ENCODE peak calls at places on chromosomes 1 and 21, in seven cellular contexts. B, Y, C, J, R, K and F are unnamed samples.

GRCh38 chr1:84365225-84366221 is 32.8 kb upstream of the DNASE2B start:
- DNase-seq in B (no peak), Y (peak; percentile 76), C (peak; percentile 99), J (peak; percentile 93), R (peak; percentile 90), K (no peak), F (peak; percentile 38)

GRCh38 chr1:44500181-44501021 is 95.3 kb downstream of the RNF220 start:
- DNase-seq in B (no peak), Y (peak; percentile 37), C (peak; percentile 47), J (no peak), R (peak; percentile 11), K (no peak), F (no peak)

GRCh38 chr1:98205291-98206017 is 284.6 kb upstream of the DPYD start:
- DNase-seq in B (no peak), Y (no peak), C (peak; percentile 48), J (no peak), R (no peak), K (no peak), F (no peak)

GRCh38 chr1:14345925-14346550 is 252.4 kb upstream of the KAZN start:
- DNase-seq in B (no peak), Y (no peak), C (no peak), J (peak; percentile 6), R (peak; percentile 35), K (no peak), F (no peak)

GRCh38 chr1:43530483-43531452 is at the start of gene PTPRF:
- DNase-seq in B (no peak), Y (peak; percentile 83), C (peak; percentile 70), J (peak; percentile 19), R (peak; percentile 42), K (peak; percentile 87), F (no peak)

GRCh38 chr1:197151185-197151584 is 4.7 kb upstream of the ASPM start:
- DNase-seq in B (no peak), Y (no peak), C (no peak), J (no peak), R (no peak), K (no peak), F (no peak)

GRCh38 chr1:20187103-20187812 is 940 bp upstream of the PLA2G2C start:
- DNase-seq in B (peak; percentile 28), Y (no peak), C (no peak), J (no peak), R (peak; percentile 60), K (peak; percentile 50), F (no peak)

GRCh38 chr1:2414297-2414958 is 2.1 kb upstream of the PEX10 start:
- DNase-seq in B (peak; percentile 74), Y (peak; percentile 74), C (peak; percentile 73), J (peak; percentile 36), R (peak; percentile 65), K (peak; percentile 93), F (peak; percentile 70)

GRCh38 chr21:28336299-28336698 is 656.4 kb downstream of the LTN1 start:
- DNase-seq in B (no peak), Y (peak; percentile 9), C (peak; percentile 79), J (peak; percentile 74), R (peak; percentile 47), K (no peak), F (no peak)

GRCh38 chr1:44036409-44037111 is 5.3 kb upstream of the SLC6A9 start:
- DNase-seq in B (peak; percentile 60), Y (peak; percentile 82), C (peak; percentile 77), J (peak; percentile 17), R (peak; percentile 85), K (peak; percentile 86), F (no peak)

GRCh38 chr1:211217392-211217791 is 41.8 kb upstream of the RCOR3 start:
- DNase-seq in B (no peak), Y (no peak), C (no peak), J (no peak), R (no peak), K (no peak), F (no peak)

GRCh38 chr1:22760453-22760852 is 49.8 kb downstream of the EPHB2 start:
- DNase-seq in B (no peak), Y (no peak), C (peak; percentile 77), J (no peak), R (peak; percentile 34), K (no peak), F (no peak)

GRCh38 chr1:82485591-82486369 is 685.0 kb downstream of the ADGRL2 start:
- DNase-seq in B (no peak), Y (no peak), C (peak; percentile 43), J (peak; percentile 27), R (peak; percentile 45), K (peak; percentile 66), F (no peak)

GRCh38 chr21:36859744-36860501 is 106.5 kb downstream of the HLCS start:
- DNase-seq in B (peak; percentile 23), Y (peak; percentile 84), C (peak; percentile 79), J (peak; percentile 46), R (peak; percentile 90), K (peak; percentile 91), F (peak; percentile 16)

GRCh38 chr1:64019818-64020217 is 183.6 kb upstream of the UBE2U start:
- DNase-seq in B (no peak), Y (no peak), C (peak; percentile 70), J (peak; percentile 72), R (no peak), K (no peak), F (no peak)

GRCh38 chr1:223540485-223541106 is 124.9 kb downstream of the CAPN8 start:
- DNase-seq in B (no peak), Y (no peak), C (no peak), J (no peak), R (no peak), K (no peak), F (no peak)

GRCh38 chr1:76668046-76668445 is 199.2 kb upstream of the ST6GALNAC5 start:
- DNase-seq in B (no peak), Y (no peak), C (no peak), J (peak; percentile 48), R (no peak), K (no peak), F (no peak)

GRCh38 chr1:30652151-30652915 is 71.1 kb downstream of the MATN1 start:
- DNase-seq in B (no peak), Y (peak; percentile 31), C (no peak), J (no peak), R (no peak), K (peak; percentile 48), F (no peak)

GRCh38 chr1:43711524-43712386 is 4.4 kb downstream of the ST3GAL3 start:
- DNase-seq in B (no peak), Y (no peak), C (peak; percentile 83), J (peak; percentile 59), R (peak; percentile 74), K (no peak), F (no peak)